ENCODE peak calls at places on chromosome 13, in nine cellular contexts. One of them, this sample, is unnamed.
A peak's percentile ranks its signal among the peaks of the same experiment; 100 is the strongest.

GRCh38 chr13:80444240-80445015 is 103.5 kb upstream of the SPRY2 start:
- DNase-seq in bronchial epithelial cell: no peak
- DNase-seq in Peyer's patch: no peak
- DNase-seq in tibial nerve: no peak
- DNase-seq in RWPE1: no peak
- DNase-seq in psoas muscle: no peak
- DNase-seq in Calu3: no peak
- DNase-seq in glutamatergic neuron: no peak
- DNase-seq in fibroblast of mammary gland: no peak
- DNase-seq in this sample: no peak

GRCh38 chr13:33379597-33379996 is 94.0 kb upstream of the STARD13 start:
- DNase-seq in bronchial epithelial cell: no peak
- DNase-seq in Peyer's patch: no peak
- DNase-seq in tibial nerve: no peak
- DNase-seq in RWPE1: no peak
- DNase-seq in psoas muscle: no peak
- DNase-seq in Calu3: no peak
- DNase-seq in glutamatergic neuron: no peak
- DNase-seq in fibroblast of mammary gland: no peak
- DNase-seq in this sample: no peak

GRCh38 chr13:107124129-107124718 is 556.3 kb upstream of the ARGLU1 start:
- DNase-seq in bronchial epithelial cell: peak; percentile 17
- DNase-seq in Peyer's patch: no peak
- DNase-seq in tibial nerve: no peak
- DNase-seq in RWPE1: peak; percentile 16
- DNase-seq in psoas muscle: no peak
- DNase-seq in Calu3: no peak
- DNase-seq in glutamatergic neuron: no peak
- DNase-seq in fibroblast of mammary gland: peak; percentile 4
- DNase-seq in this sample: no peak

GRCh38 chr13:85366759-85367417 is 432.3 kb downstream of the SLITRK6 start:
- DNase-seq in bronchial epithelial cell: peak; percentile 53
- DNase-seq in Peyer's patch: no peak
- DNase-seq in tibial nerve: no peak
- DNase-seq in RWPE1: no peak
- DNase-seq in psoas muscle: no peak
- DNase-seq in Calu3: no peak
- DNase-seq in glutamatergic neuron: no peak
- DNase-seq in fibroblast of mammary gland: no peak
- DNase-seq in this sample: no peak

GRCh38 chr13:91719033-91719432 is 320.6 kb downstream of the GPC5 start:
- DNase-seq in bronchial epithelial cell: peak; percentile 20
- DNase-seq in Peyer's patch: no peak
- DNase-seq in tibial nerve: no peak
- DNase-seq in RWPE1: no peak
- DNase-seq in psoas muscle: no peak
- DNase-seq in Calu3: no peak
- DNase-seq in glutamatergic neuron: no peak
- DNase-seq in fibroblast of mammary gland: peak; percentile 2
- DNase-seq in this sample: no peak

GRCh38 chr13:75873499-75873898 is 237.4 kb downstream of the LMO7 start:
- DNase-seq in bronchial epithelial cell: no peak
- DNase-seq in Peyer's patch: no peak
- DNase-seq in tibial nerve: no peak
- DNase-seq in RWPE1: no peak
- DNase-seq in psoas muscle: no peak
- DNase-seq in Calu3: no peak
- DNase-seq in glutamatergic neuron: no peak
- DNase-seq in fibroblast of mammary gland: no peak
- DNase-seq in this sample: no peak

GRCh38 chr13:27334774-27335490 is 64.3 kb downstream of the RASL11A start:
- DNase-seq in bronchial epithelial cell: no peak
- DNase-seq in Peyer's patch: no peak
- DNase-seq in tibial nerve: no peak
- DNase-seq in RWPE1: no peak
- DNase-seq in psoas muscle: no peak
- DNase-seq in Calu3: no peak
- DNase-seq in glutamatergic neuron: no peak
- DNase-seq in fibroblast of mammary gland: peak; percentile 79
- DNase-seq in this sample: no peak

GRCh38 chr13:26614721-26615120 is 57.2 kb downstream of the WASF3 start:
- DNase-seq in bronchial epithelial cell: no peak
- DNase-seq in Peyer's patch: no peak
- DNase-seq in tibial nerve: no peak
- DNase-seq in RWPE1: no peak
- DNase-seq in psoas muscle: no peak
- DNase-seq in Calu3: no peak
- DNase-seq in glutamatergic neuron: no peak
- DNase-seq in fibroblast of mammary gland: no peak
- DNase-seq in this sample: no peak

GRCh38 chr13:41670873-41671443 is 213.6 kb downstream of the RGCC start:
- DNase-seq in bronchial epithelial cell: no peak
- DNase-seq in Peyer's patch: no peak
- DNase-seq in tibial nerve: no peak
- DNase-seq in RWPE1: no peak
- DNase-seq in psoas muscle: no peak
- DNase-seq in Calu3: no peak
- DNase-seq in glutamatergic neuron: no peak
- DNase-seq in fibroblast of mammary gland: no peak
- DNase-seq in this sample: no peak

GRCh38 chr13:53946500-53946899 is 917.9 kb downstream of the OLFM4 start:
- DNase-seq in bronchial epithelial cell: no peak
- DNase-seq in Peyer's patch: no peak
- DNase-seq in tibial nerve: no peak
- DNase-seq in RWPE1: no peak
- DNase-seq in psoas muscle: no peak
- DNase-seq in Calu3: no peak
- DNase-seq in glutamatergic neuron: no peak
- DNase-seq in fibroblast of mammary gland: no peak
- DNase-seq in this sample: no peak

GRCh38 chr13:102401755-102402154 is at the start of gene FGF14:
- DNase-seq in bronchial epithelial cell: no peak
- DNase-seq in Peyer's patch: no peak
- DNase-seq in tibial nerve: no peak
- DNase-seq in RWPE1: no peak
- DNase-seq in psoas muscle: no peak
- DNase-seq in Calu3: no peak
- DNase-seq in glutamatergic neuron: no peak
- DNase-seq in fibroblast of mammary gland: no peak
- DNase-seq in this sample: no peak

GRCh38 chr13:110499621-110500281 is 61.8 kb downstream of the RAB20 start:
- DNase-seq in bronchial epithelial cell: peak; percentile 12
- DNase-seq in Peyer's patch: no peak
- DNase-seq in tibial nerve: no peak
- DNase-seq in RWPE1: peak; percentile 21
- DNase-seq in psoas muscle: no peak
- DNase-seq in Calu3: no peak
- DNase-seq in glutamatergic neuron: peak; percentile 45
- DNase-seq in fibroblast of mammary gland: peak; percentile 79
- DNase-seq in this sample: no peak

GRCh38 chr13:20903164-20903475 is 574 bp upstream of the XPO4 start:
- DNase-seq in bronchial epithelial cell: no peak
- DNase-seq in Peyer's patch: no peak
- DNase-seq in tibial nerve: no peak
- DNase-seq in RWPE1: no peak
- DNase-seq in psoas muscle: no peak
- DNase-seq in Calu3: no peak
- DNase-seq in glutamatergic neuron: no peak
- DNase-seq in fibroblast of mammary gland: no peak
- DNase-seq in this sample: no peak

DNA sequence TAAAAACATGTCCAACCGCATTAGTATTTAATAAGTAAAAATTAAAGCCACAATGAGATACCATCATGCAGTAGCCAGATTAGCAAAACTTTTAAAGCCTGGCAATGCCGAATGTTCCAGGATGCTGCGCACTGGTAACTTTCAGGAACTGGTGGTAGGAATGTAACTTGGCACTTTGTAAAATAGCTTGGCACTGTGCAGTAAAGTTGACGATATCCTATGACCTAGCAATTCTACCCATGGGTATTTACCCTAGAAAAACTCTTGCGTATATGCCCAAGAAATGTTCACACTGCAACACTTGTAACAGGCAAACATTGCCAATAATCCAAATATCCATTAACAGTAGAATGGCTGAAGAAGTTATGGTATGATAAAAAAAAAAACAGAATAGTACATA is 97.7 kb downstream of the SPACA7 start:
- DNase-seq in bronchial epithelial cell: no peak
- DNase-seq in Peyer's patch: no peak
- DNase-seq in tibial nerve: no peak
- DNase-seq in RWPE1: no peak
- DNase-seq in psoas muscle: no peak
- DNase-seq in Calu3: no peak
- DNase-seq in glutamatergic neuron: no peak
- DNase-seq in fibroblast of mammary gland: no peak
- DNase-seq in this sample: no peak
- TF ChIP-seq CTCF in bronchial epithelial cell: no peak
- TF ChIP-seq CTCF in Peyer's patch: no peak
- TF ChIP-seq CTCF in tibial nerve: no peak
- TF ChIP-seq CTCF in RWPE1: no peak
- TF ChIP-seq CTCF in psoas muscle: no peak
- TF ChIP-seq CTCF in Calu3: no peak
- TF ChIP-seq CTCF in glutamatergic neuron: no peak
- TF ChIP-seq CTCF in fibroblast of mammary gland: no peak
- TF ChIP-seq CTCF in this sample: no peak

GRCh38 chr13:60454425-60454824 is 57.4 kb downstream of the TDRD3 start:
- DNase-seq in bronchial epithelial cell: no peak
- DNase-seq in Peyer's patch: no peak
- DNase-seq in tibial nerve: no peak
- DNase-seq in RWPE1: no peak
- DNase-seq in psoas muscle: no peak
- DNase-seq in Calu3: no peak
- DNase-seq in glutamatergic neuron: no peak
- DNase-seq in fibroblast of mammary gland: no peak
- DNase-seq in this sample: no peak

GRCh38 chr13:60453490-60453889 is 56.5 kb downstream of the TDRD3 start:
- DNase-seq in bronchial epithelial cell: peak; percentile 7
- DNase-seq in Peyer's patch: no peak
- DNase-seq in tibial nerve: no peak
- DNase-seq in RWPE1: no peak
- DNase-seq in psoas muscle: no peak
- DNase-seq in Calu3: no peak
- DNase-seq in glutamatergic neuron: no peak
- DNase-seq in fibroblast of mammary gland: peak; percentile 51
- DNase-seq in this sample: no peak

GRCh38 chr13:60448907-60449510 is 52.0 kb downstream of the TDRD3 start:
- DNase-seq in bronchial epithelial cell: peak; percentile 63
- DNase-seq in Peyer's patch: no peak
- DNase-seq in tibial nerve: peak; percentile 70
- DNase-seq in RWPE1: peak; percentile 44
- DNase-seq in psoas muscle: no peak
- DNase-seq in Calu3: peak; percentile 1
- DNase-seq in glutamatergic neuron: no peak
- DNase-seq in fibroblast of mammary gland: peak; percentile 72
- DNase-seq in this sample: no peak
- TF ChIP-seq CTCF in bronchial epithelial cell: peak; percentile 57
- TF ChIP-seq CTCF in Peyer's patch: no peak
- TF ChIP-seq CTCF in tibial nerve: peak; percentile 59
- TF ChIP-seq CTCF in RWPE1: peak; percentile 81
- TF ChIP-seq CTCF in psoas muscle: peak; percentile 71
- TF ChIP-seq CTCF in Calu3: no peak
- TF ChIP-seq CTCF in glutamatergic neuron: peak; percentile 87
- TF ChIP-seq CTCF in fibroblast of mammary gland: peak; percentile 89
- TF ChIP-seq CTCF in this sample: no peak

DNA sequence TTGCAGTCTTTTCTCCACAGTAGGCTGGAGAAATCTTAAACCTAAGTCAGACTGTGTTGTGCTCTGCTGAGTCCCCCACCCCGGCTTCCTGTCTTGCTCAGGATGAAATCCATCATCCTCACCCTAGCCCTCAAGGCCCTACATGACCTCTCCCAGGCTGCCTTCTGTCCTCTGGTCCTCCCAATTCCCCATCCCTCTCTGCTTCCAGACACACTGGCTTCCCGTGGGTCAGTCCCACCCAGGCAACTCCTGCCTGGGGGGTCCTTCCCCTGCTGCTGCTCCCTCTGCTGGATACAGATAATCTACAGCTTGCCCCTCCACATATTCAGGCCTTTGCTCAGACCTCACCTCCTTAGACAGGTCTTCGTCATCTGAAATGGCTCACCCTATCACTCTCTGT is 18.4 kb upstream of the CBY2 start:
- DNase-seq in bronchial epithelial cell: no peak
- DNase-seq in Peyer's patch: no peak
- DNase-seq in tibial nerve: no peak
- DNase-seq in RWPE1: no peak
- DNase-seq in psoas muscle: no peak
- DNase-seq in Calu3: no peak
- DNase-seq in glutamatergic neuron: no peak
- DNase-seq in fibroblast of mammary gland: no peak
- DNase-seq in this sample: no peak
- TF ChIP-seq CTCF in bronchial epithelial cell: no peak
- TF ChIP-seq CTCF in Peyer's patch: no peak
- TF ChIP-seq CTCF in tibial nerve: no peak
- TF ChIP-seq CTCF in RWPE1: no peak
- TF ChIP-seq CTCF in psoas muscle: no peak
- TF ChIP-seq CTCF in Calu3: no peak
- TF ChIP-seq CTCF in glutamatergic neuron: no peak
- TF ChIP-seq CTCF in fibroblast of mammary gland: no peak
- TF ChIP-seq CTCF in this sample: no peak

GRCh38 chr13:99865420-99865930 is 106.1 kb downstream of the ZIC5 start:
- DNase-seq in bronchial epithelial cell: no peak
- DNase-seq in Peyer's patch: no peak
- DNase-seq in tibial nerve: no peak
- DNase-seq in RWPE1: no peak
- DNase-seq in psoas muscle: no peak
- DNase-seq in Calu3: no peak
- DNase-seq in glutamatergic neuron: no peak
- DNase-seq in fibroblast of mammary gland: no peak
- DNase-seq in this sample: no peak

GRCh38 chr13:99866781-99867180 is 104.8 kb downstream of the ZIC5 start:
- DNase-seq in bronchial epithelial cell: no peak
- DNase-seq in Peyer's patch: no peak
- DNase-seq in tibial nerve: no peak
- DNase-seq in RWPE1: no peak
- DNase-seq in psoas muscle: no peak
- DNase-seq in Calu3: no peak
- DNase-seq in glutamatergic neuron: no peak
- DNase-seq in fibroblast of mammary gland: no peak
- DNase-seq in this sample: no peak

GRCh38 chr13:99862243-99862642 is 109.3 kb downstream of the ZIC5 start:
- DNase-seq in bronchial epithelial cell: no peak
- DNase-seq in Peyer's patch: no peak
- DNase-seq in tibial nerve: no peak
- DNase-seq in RWPE1: no peak
- DNase-seq in psoas muscle: no peak
- DNase-seq in Calu3: no peak
- DNase-seq in glutamatergic neuron: no peak
- DNase-seq in fibroblast of mammary gland: no peak
- DNase-seq in this sample: no peak

GRCh38 chr13:99863789-99864626 is 107.6 kb downstream of the ZIC5 start:
- DNase-seq in bronchial epithelial cell: no peak
- DNase-seq in Peyer's patch: no peak
- DNase-seq in tibial nerve: no peak
- DNase-seq in RWPE1: no peak
- DNase-seq in psoas muscle: no peak
- DNase-seq in Calu3: no peak
- DNase-seq in glutamatergic neuron: no peak
- DNase-seq in fibroblast of mammary gland: no peak
- DNase-seq in this sample: no peak

DNA sequence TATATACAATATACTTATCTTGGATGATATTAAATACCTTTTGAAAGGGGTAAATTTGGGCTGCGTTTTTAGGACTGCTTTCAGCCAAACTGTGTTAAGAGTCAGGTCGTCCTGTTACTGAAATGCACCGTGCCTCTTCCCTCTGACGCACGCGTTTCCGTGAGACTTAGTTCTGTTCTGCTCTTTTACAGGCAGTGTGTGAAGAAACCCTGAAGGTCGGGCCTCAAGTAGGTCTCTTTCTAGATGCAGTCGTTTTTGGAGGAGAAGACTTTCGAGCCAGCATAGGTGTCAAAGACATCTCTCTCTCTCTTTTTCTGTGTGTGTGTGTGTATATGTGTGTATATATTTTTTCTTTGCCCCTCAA is 107.0 kb downstream of the ZIC5 start:
- DNase-seq in bronchial epithelial cell: no peak
- DNase-seq in Peyer's patch: no peak
- DNase-seq in tibial nerve: no peak
- DNase-seq in RWPE1: no peak
- DNase-seq in psoas muscle: no peak
- DNase-seq in Calu3: no peak
- DNase-seq in glutamatergic neuron: no peak
- DNase-seq in fibroblast of mammary gland: no peak
- DNase-seq in this sample: no peak
- TF ChIP-seq CTCF in bronchial epithelial cell: no peak
- TF ChIP-seq CTCF in Peyer's patch: no peak
- TF ChIP-seq CTCF in tibial nerve: no peak
- TF ChIP-seq CTCF in RWPE1: no peak
- TF ChIP-seq CTCF in psoas muscle: no peak
- TF ChIP-seq CTCF in Calu3: no peak
- TF ChIP-seq CTCF in glutamatergic neuron: no peak
- TF ChIP-seq CTCF in fibroblast of mammary gland: no peak
- TF ChIP-seq CTCF in this sample: no peak

This sample was measured in omental fat pad.